ENCODE peak calls at places on chromosomes 2 and 18, in seven cellular contexts. L, F, Z, M, W, Q and O are unnamed samples.
A peak's percentile ranks its signal among the peaks of the same experiment; 100 is the strongest.

GRCh38 chr18:7567487-7568425 is 640 bp downstream of the PTPRM start:
- DNase-seq in L (peak; percentile 65), F (no peak), Z (peak; percentile 72), M (peak; percentile 64), W (peak; percentile 58), Q (peak; percentile 58), O (no peak)

GRCh38 chr2:236240228-236240990 is 23.8 kb downstream of the ASB18 start:
- DNase-seq in L (no peak), F (no peak), Z (peak; percentile 56), M (peak; percentile 31), W (no peak), Q (peak; percentile 35), O (no peak)

GRCh38 chr2:134736167-134736885 is 17.5 kb upstream of the TMEM163 start:
- DNase-seq in L (no peak), F (no peak), Z (no peak), M (peak; percentile 50), W (no peak), Q (peak; percentile 74), O (no peak)

GRCh38 chr2:25760319-25760718 is 86.9 kb upstream of the DTNB start:
- DNase-seq in L (no peak), F (no peak), Z (no peak), M (no peak), W (no peak), Q (no peak), O (no peak)

GRCh38 chr18:44679912-44680270 is 797 bp upstream of the SETBP1 start:
- DNase-seq in L (peak; percentile 66), F (no peak), Z (no peak), M (peak; percentile 31), W (peak; percentile 38), Q (no peak), O (peak; percentile 48)

GRCh38 chr2:234608946-234609345 is 112.1 kb upstream of the ARL4C start:
- DNase-seq in L (no peak), F (no peak), Z (no peak), M (no peak), W (no peak), Q (no peak), O (no peak)

GRCh38 chr2:216877085-216877484 is 17.2 kb upstream of the TNP1 start:
- DNase-seq in L (no peak), F (no peak), Z (no peak), M (no peak), W (no peak), Q (no peak), O (no peak)

GRCh38 chr2:183840061-183840584 is 715.9 kb downstream of the NUP35 start:
- DNase-seq in L (no peak), F (no peak), Z (no peak), M (no peak), W (no peak), Q (no peak), O (no peak)

GRCh38 chr2:58899692-58900091 is 658.6 kb upstream of the FANCL start:
- DNase-seq in L (peak; percentile 12), F (no peak), Z (no peak), M (peak; percentile 52), W (no peak), Q (peak; percentile 32), O (no peak)

GRCh38 chr2:216799873-216800421 is 59.9 kb downstream of the TNP1 start:
- DNase-seq in L (peak; percentile 73), F (no peak), Z (no peak), M (peak; percentile 74), W (no peak), Q (no peak), O (no peak)

DNA sequence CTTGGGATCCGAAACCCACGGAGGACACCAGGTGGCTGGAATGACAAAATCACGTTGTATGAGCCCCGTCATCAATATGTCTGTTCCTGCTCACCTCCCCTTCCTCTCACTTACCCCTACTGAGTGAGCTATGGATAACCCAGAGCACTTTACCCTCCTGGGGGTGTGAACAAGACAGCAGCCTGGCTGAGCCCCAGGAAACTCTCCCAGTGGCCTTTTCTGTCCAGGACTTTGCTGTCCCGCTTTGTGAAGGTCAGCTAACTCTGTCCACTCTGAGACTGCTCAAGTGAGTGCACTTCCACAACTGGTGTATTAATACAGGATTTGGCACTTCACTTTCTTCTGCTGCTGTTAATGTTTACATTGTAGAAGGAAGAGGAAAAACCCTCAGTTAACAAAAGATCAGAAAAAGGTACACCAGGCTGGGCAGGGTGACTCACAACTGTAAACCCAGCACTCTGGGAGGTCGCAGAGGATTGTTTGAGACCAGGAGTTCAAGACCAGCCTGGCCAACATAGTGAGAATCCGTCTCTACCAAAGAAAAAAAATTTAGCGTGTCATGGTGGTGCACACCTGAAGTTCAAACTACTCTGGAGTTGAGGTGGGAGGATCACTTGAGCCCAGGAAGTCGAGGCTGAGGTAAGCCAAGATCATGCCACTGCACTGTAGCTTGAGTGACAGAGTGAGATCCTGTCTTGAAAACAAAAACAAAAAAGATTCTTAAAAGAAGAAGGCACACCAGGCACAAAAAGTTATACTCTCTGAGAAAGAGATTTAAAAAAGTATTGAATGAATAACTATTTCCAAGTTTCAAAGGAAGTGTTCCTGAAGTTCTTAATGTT is 90.3 kb downstream of the CLHC1 start:
- DNase-seq in L (no peak), F (no peak), Z (no peak), M (peak; percentile 51), W (no peak), Q (no peak), O (no peak)
- TF ChIP-seq CTCF in L (no peak), F (no peak), Z (no peak), M (no peak), W (no peak), Q (no peak), O (no peak)

GRCh38 chr18:39966275-39966674 is 1988.8 kb upstream of the PIK3C3 start:
- DNase-seq in L (no peak), F (no peak), Z (no peak), M (no peak), W (peak; percentile 41), Q (no peak), O (no peak)
- TF ChIP-seq CTCF in L (peak; percentile 48), F (no peak), Z (peak; percentile 64), M (no peak), W (no peak), Q (peak; percentile 57), O (no peak)

GRCh38 chr2:63544017-63544627 is 44.2 kb downstream of the WDPCP start:
- DNase-seq in L (peak; percentile 30), F (no peak), Z (no peak), M (peak; percentile 2), W (no peak), Q (no peak), O (no peak)
- TF ChIP-seq CTCF in L (peak; percentile 54), F (peak; percentile 47), Z (peak; percentile 73), M (peak; percentile 49), W (no peak), Q (peak; percentile 41), O (no peak)

GRCh38 chr2:199484927-199485326 is 27.2 kb upstream of the SATB2 start:
- DNase-seq in L (no peak), F (no peak), Z (no peak), M (no peak), W (peak; percentile 22), Q (no peak), O (no peak)

GRCh38 chr2:199477277-199477834 is 19.6 kb upstream of the SATB2 start:
- DNase-seq in L (no peak), F (no peak), Z (no peak), M (no peak), W (no peak), Q (no peak), O (no peak)

GRCh38 chr2:199485732-199486335 is 28.1 kb upstream of the SATB2 start:
- DNase-seq in L (peak; percentile 61), F (no peak), Z (no peak), M (peak; percentile 49), W (peak; percentile 83), Q (peak; percentile 56), O (no peak)

DNA sequence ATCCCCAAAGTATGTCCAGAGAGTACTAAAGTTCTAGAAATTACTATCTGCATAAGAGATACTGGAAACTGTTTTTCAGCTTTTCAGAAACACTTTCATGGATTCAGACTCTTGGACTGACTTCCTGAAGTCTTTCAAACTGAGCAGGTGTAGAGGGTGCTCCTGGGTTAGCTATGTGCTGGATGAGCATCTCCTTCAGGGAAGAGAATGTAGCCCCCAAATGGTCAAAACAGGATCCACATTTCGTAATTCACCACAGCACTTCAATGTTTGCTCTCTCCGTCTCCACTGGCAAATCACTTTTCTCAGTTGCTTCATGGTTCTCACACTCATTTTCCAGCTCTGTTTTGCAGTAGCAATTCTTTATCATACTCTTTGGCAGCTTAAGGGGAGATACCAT is 23.2 kb upstream of the SATB2 start:
- DNase-seq in L (no peak), F (no peak), Z (no peak), M (no peak), W (no peak), Q (no peak), O (no peak)
- TF ChIP-seq CTCF in L (no peak), F (no peak), Z (no peak), M (no peak), W (no peak), Q (no peak), O (no peak)

GRCh38 chr2:208255557-208256106 is 761 bp upstream of the IDH1 start:
- DNase-seq in L (no peak), F (no peak), Z (no peak), M (no peak), W (no peak), Q (no peak), O (no peak)
- TF ChIP-seq CTCF in L (no peak), F (no peak), Z (no peak), M (no peak), W (no peak), Q (no peak), O (no peak)

GRCh38 chr18:54127759-54128378 is 96.6 kb downstream of the MBD2 start:
- DNase-seq in L (peak; percentile 68), F (no peak), Z (no peak), M (peak; percentile 54), W (peak; percentile 58), Q (peak; percentile 53), O (no peak)
- TF ChIP-seq CTCF in L (peak; percentile 66), F (no peak), Z (peak; percentile 80), M (peak; percentile 69), W (peak; percentile 39), Q (peak; percentile 78), O (no peak)

DNA sequence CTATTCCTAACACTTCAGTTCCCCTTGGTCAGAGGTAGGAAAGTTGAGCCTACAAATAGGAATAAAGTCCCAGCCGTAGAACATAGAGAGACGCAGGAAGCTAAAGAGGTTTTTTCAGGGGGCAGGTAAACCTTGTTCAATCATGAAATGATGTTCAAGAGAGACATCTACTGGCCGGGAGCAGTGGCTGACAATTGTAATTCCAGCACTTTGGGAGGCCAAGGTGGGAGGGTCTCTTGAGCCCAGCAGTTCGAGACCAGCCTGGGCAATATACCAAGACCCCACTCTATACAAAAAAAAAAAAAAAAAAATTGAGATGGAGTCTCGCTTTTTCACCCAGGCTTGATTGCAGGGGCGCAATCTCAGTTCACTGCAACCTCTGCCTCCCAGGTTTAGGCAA is 66.7 kb upstream of the DNAJC10 start:
- DNase-seq in L (peak; percentile 47), F (no peak), Z (no peak), M (peak; percentile 46), W (peak; percentile 53), Q (peak; percentile 27), O (no peak)
- TF ChIP-seq CTCF in L (peak; percentile 59), F (no peak), Z (peak; percentile 73), M (peak; percentile 70), W (peak; percentile 43), Q (peak; percentile 75), O (no peak)